ENCODE peak calls at places on chromosomes 6 and 20, in nine cellular contexts. G is Calu3, P is fibroblast of pulmonary artery, E is neural crest cell, Q is nephron progenitor cell, F is endothelial cell, S is brain microvascular endothelial cell, K is IMR-90, D is progenitor cell of endocrine pancreas. O is an unnamed sample.

GRCh38 chr20:11130554-11131166 is 456.9 kb upstream of the JAG1 start:
- DNase-seq in Q (no peak), D (no peak), K (no peak), E (no peak), S (no peak), G (no peak), F (no peak), P (no peak), O (no peak)

GRCh38 chr6:89952696-89953095 is 58.4 kb downstream of the GJA10 start:
- DNase-seq in Q (no peak), P (peak; percentile 26), G (no peak), S (peak; percentile 60), E (no peak), D (no peak), F (no peak), K (peak; percentile 75), O (no peak)

GRCh38 chr6:138245751-138246150 is 27.5 kb upstream of the PBOV1 start:
- DNase-seq in F (no peak), K (no peak), D (no peak), P (no peak), S (no peak), Q (no peak), G (no peak), E (no peak), O (no peak)

GRCh38 chr6:39927159-39927558 is 7.1 kb downstream of the MOCS1 start:
- DNase-seq in P (peak; percentile 37), E (no peak), G (peak; percentile 14), F (no peak), S (peak; percentile 56), D (no peak), K (peak; percentile 41), Q (no peak), O (no peak)

GRCh38 chr6:36033935-36034334 is 6.3 kb downstream of the MAPK14 start:
- DNase-seq in K (peak; percentile 49), F (no peak), S (no peak), P (no peak), D (no peak), G (no peak), E (no peak), Q (no peak), O (no peak)

GRCh38 chr20:20446613-20447012 is 78.7 kb downstream of the INSM1 start:
- DNase-seq in E (no peak), S (no peak), G (no peak), P (no peak), F (no peak), D (no peak), K (no peak), Q (no peak), O (no peak)

GRCh38 chr6:21327326-21328140 is 266.0 kb upstream of the SOX4 start:
- DNase-seq in Q (no peak), K (no peak), E (no peak), G (no peak), S (no peak), D (no peak), P (no peak), F (no peak), O (no peak)

GRCh38 chr6:36650848-36651247 is 27.7 kb upstream of the CDKN1A start:
- DNase-seq in P (no peak), G (no peak), F (no peak), K (no peak), Q (no peak), E (no peak), S (no peak), D (no peak), O (no peak)

GRCh38 chr6:149140910-149141290 is 176.6 kb upstream of the TAB2 start:
- DNase-seq in K (no peak), F (no peak), S (no peak), P (no peak), Q (no peak), D (no peak), G (no peak), E (no peak), O (no peak)

GRCh38 chr20:17442588-17442987 is 88.6 kb downstream of the BFSP1 start:
- DNase-seq in K (no peak), P (no peak), S (no peak), E (no peak), G (no peak), F (peak; percentile 13), Q (no peak), D (no peak), O (no peak)

GRCh38 chr6:133646021-133646682 is 242.8 kb upstream of the TCF21 start:
- DNase-seq in G (peak; percentile 42), E (no peak), F (no peak), S (peak; percentile 79), K (peak; percentile 47), D (no peak), P (peak; percentile 71), Q (no peak), O (no peak)

GRCh38 chr20:34558320-34559202 is at the start of gene MAP1LC3A:
- DNase-seq in S (peak; percentile 88), Q (peak; percentile 98), G (peak; percentile 85), P (peak; percentile 97), D (peak; percentile 98), F (peak; percentile 92), E (peak; percentile 93), K (peak; percentile 95), O (peak; percentile 98)

GRCh38 chr20:53655909-53656652 is 62.4 kb upstream of the ZNF217 start:
- DNase-seq in D (no peak), F (no peak), P (no peak), G (peak; percentile 39), E (no peak), S (no peak), Q (no peak), K (peak; percentile 65), O (no peak)

GRCh38 chr6:33670971-33671370 is 40.5 kb downstream of the UQCC2 start:
- DNase-seq in G (no peak), P (no peak), D (no peak), F (no peak), Q (peak; percentile 49), S (no peak), K (no peak), E (no peak), O (no peak)

GRCh38 chr6:33670086-33670660 is 41.3 kb downstream of the UQCC2 start:
- DNase-seq in E (no peak), D (no peak), Q (no peak), S (no peak), F (no peak), G (no peak), K (no peak), P (no peak), O (no peak)

GRCh38 chr6:33673847-33674246 is 37.7 kb downstream of the UQCC2 start:
- DNase-seq in G (no peak), S (no peak), F (no peak), P (no peak), D (no peak), K (no peak), E (no peak), Q (no peak), O (no peak)

GRCh38 chr6:33671381-33672072 is 40.0 kb downstream of the UQCC2 start:
- DNase-seq in K (no peak), S (no peak), D (no peak), E (no peak), Q (no peak), F (no peak), G (no peak), P (no peak), O (no peak)

GRCh38 chr6:33672808-33673207 is 38.7 kb downstream of the UQCC2 start:
- DNase-seq in S (peak; percentile 95), K (peak; percentile 95), P (peak; percentile 96), F (no peak), G (peak; percentile 94), E (peak; percentile 41), Q (peak; percentile 32), D (no peak), O (peak; percentile 91)
- TF ChIP-seq CTCF in S (peak; percentile 71), K (peak; percentile 63), P (peak; percentile 73), F (no peak), G (peak; percentile 85), E (no peak), Q (no peak), D (no peak), O (peak; percentile 54)

GRCh38 chr6:158571826-158572652 is 12.1 kb downstream of the TMEM181 start:
- DNase-seq in P (no peak), K (no peak), D (peak; percentile 16), F (no peak), G (peak; percentile 84), Q (no peak), S (no peak), E (no peak), O (no peak)
- TF ChIP-seq CTCF in P (no peak), K (no peak), D (no peak), F (no peak), G (no peak), Q (no peak), S (no peak), E (no peak), O (no peak)

GRCh38 chr6:91340998-91341397 is 754.1 kb upstream of the MAP3K7 start:
- DNase-seq in S (no peak), F (no peak), K (no peak), Q (no peak), P (no peak), E (no peak), D (no peak), G (no peak), O (no peak)

GRCh38 chr6:91341473-91341872 is 754.6 kb upstream of the MAP3K7 start:
- DNase-seq in E (no peak), K (no peak), Q (no peak), F (no peak), S (no peak), D (no peak), P (no peak), G (no peak), O (no peak)

GRCh38 chr6:91337967-91338366 is 751.1 kb upstream of the MAP3K7 start:
- DNase-seq in E (no peak), Q (no peak), K (no peak), D (no peak), F (no peak), P (no peak), G (no peak), S (no peak), O (no peak)
- TF ChIP-seq CTCF in E (peak; percentile 54), Q (peak; percentile 37), K (no peak), D (peak; percentile 47), F (peak; percentile 89), P (no peak), G (no peak), S (peak; percentile 34), O (peak; percentile 19)

GRCh38 chr6:12371151-12371550 is 81.0 kb downstream of the EDN1 start:
- DNase-seq in F (no peak), E (no peak), S (no peak), Q (no peak), P (no peak), K (no peak), G (no peak), D (no peak), O (no peak)

GRCh38 chr6:12371641-12372146 is 81.5 kb downstream of the EDN1 start:
- DNase-seq in E (no peak), D (no peak), G (no peak), F (no peak), S (no peak), P (peak; percentile 24), Q (no peak), K (peak; percentile 44), O (no peak)

GRCh38 chr6:12367412-12367811 is 77.3 kb downstream of the EDN1 start:
- DNase-seq in K (no peak), D (no peak), P (no peak), G (no peak), E (no peak), Q (no peak), F (no peak), S (no peak), O (no peak)

GRCh38 chr6:12369355-12369754 is 79.2 kb downstream of the EDN1 start:
- DNase-seq in G (no peak), Q (no peak), D (no peak), S (no peak), P (no peak), K (no peak), E (no peak), F (no peak), O (no peak)

GRCh38 chr6:12369781-12370262 is 79.7 kb downstream of the EDN1 start:
- DNase-seq in F (no peak), P (no peak), E (no peak), Q (no peak), K (no peak), G (peak; percentile 28), D (no peak), S (no peak), O (no peak)
- TF ChIP-seq CTCF in F (no peak), P (no peak), E (no peak), Q (no peak), K (no peak), G (no peak), D (no peak), S (no peak), O (no peak)